ENCODE peak calls at places on chromosomes 4 and X, in seven cellular contexts. L is NB4; R is NCI-H2081; G is GM18507; J is cardiac fibroblast; I is neural crest cell; B is stimulated activated naive CD4-positive, alpha-beta T cell. D is an unnamed sample.
A peak's percentile ranks its signal among the peaks of the same experiment; 100 is the strongest.

GRCh38 chr4:19927381-19927780 is 324.3 kb upstream of the SLIT2 start:
- DNase-seq in L (no peak), R (no peak), G (no peak), J (peak; percentile 45), I (no peak), B (no peak), D (no peak)

GRCh38 chr4:110998308-110998707 is 375.4 kb upstream of the PITX2 start:
- DNase-seq in L (no peak), R (no peak), G (no peak), J (no peak), I (no peak), B (no peak), D (no peak)

GRCh38 chrX:40167240-40168182 is 69.8 kb upstream of the BCOR start:
- DNase-seq in L (no peak), R (peak; percentile 76), G (no peak), J (no peak), I (no peak), B (no peak), D (no peak)

GRCh38 chrX:13885591-13885990 is 68.7 kb upstream of the GPM6B start:
- DNase-seq in L (no peak), R (no peak), G (no peak), J (no peak), I (no peak), B (no peak), D (no peak)

GRCh38 chr4:107265859-107266258 is 229.7 kb upstream of the DKK2 start:
- DNase-seq in L (no peak), R (no peak), G (no peak), J (no peak), I (no peak), B (no peak), D (no peak)

GRCh38 chr4:105135746-105136145 is 10.9 kb upstream of the TET2 start:
- DNase-seq in L (peak; percentile 30), R (no peak), G (no peak), J (no peak), I (no peak), B (no peak), D (no peak)

GRCh38 chrX:124462931-124463330 is 116.6 kb downstream of the SH2D1A start:
- DNase-seq in L (no peak), R (no peak), G (no peak), J (no peak), I (no peak), B (no peak), D (no peak)

GRCh38 chr4:40321671-40322131 is 13.4 kb upstream of the CHRNA9 start:
- DNase-seq in L (peak; percentile 19), R (peak; percentile 59), G (no peak), J (no peak), I (no peak), B (no peak), D (no peak)

GRCh38 chr4:8046925-8047541 is 107.4 kb upstream of the AFAP1 start:
- DNase-seq in L (peak; percentile 63), R (no peak), G (no peak), J (no peak), I (no peak), B (no peak), D (no peak)

GRCh38 chrX:115939070-115939469 is 231.5 kb upstream of the AGTR2 start:
- DNase-seq in L (peak; percentile 8), R (no peak), G (no peak), J (no peak), I (no peak), B (no peak), D (no peak)

GRCh38 chrX:46165411-46165810 is 379.8 kb downstream of the ZNF674 start:
- DNase-seq in L (no peak), R (no peak), G (no peak), J (peak; percentile 56), I (no peak), B (no peak), D (no peak)